ENCODE peak calls at places on chromosomes 3 and 15, in six cellular contexts. H, B, T, O, M and K are unnamed samples.

GRCh38 chr3:60147249-60147648 is 1097.4 kb upstream of the CFAP20DC start:
- DNase-seq in H (no peak), B (no peak), T (no peak), O (no peak), M (no peak), K (no peak)

GRCh38 chr3:168714609-168715240 is 619.0 kb upstream of the GOLIM4 start:
- DNase-seq in H (no peak), B (no peak), T (no peak), O (no peak), M (no peak), K (no peak)

GRCh38 chr3:39716849-39717248 is 92.6 kb upstream of the MYRIP start:
- DNase-seq in H (no peak), B (no peak), T (no peak), O (peak; percentile 14), M (no peak), K (no peak)

GRCh38 chr15:76172782-76173181 is 113.0 kb downstream of the TMEM266 start:
- DNase-seq in H (no peak), B (no peak), T (no peak), O (no peak), M (no peak), K (no peak)

GRCh38 chr15:99536422-99537033 is 29.3 kb upstream of the MEF2A start:
- DNase-seq in H (no peak), B (peak; percentile 69), T (no peak), O (peak; percentile 55), M (no peak), K (peak; percentile 83)

GRCh38 chr3:39107874-39108308 is 411 bp downstream of the TTC21A start:
- DNase-seq in H (no peak), B (no peak), T (no peak), O (no peak), M (no peak), K (peak; percentile 51)

GRCh38 chr3:126607214-126607908 is 47.6 kb downstream of the TXNRD3 start:
- DNase-seq in H (peak; percentile 49), B (peak; percentile 60), T (no peak), O (peak; percentile 74), M (no peak), K (peak; percentile 58)

GRCh38 chr3:23761440-23761896 is 44.3 kb upstream of the UBE2E1 start:
- DNase-seq in H (peak; percentile 73), B (peak; percentile 62), T (peak; percentile 79), O (peak; percentile 66), M (no peak), K (peak; percentile 48)

GRCh38 chr3:32844914-32845313 is 27.1 kb downstream of the TRIM71 start:
- DNase-seq in H (no peak), B (no peak), T (no peak), O (no peak), M (peak; percentile 60), K (no peak)

GRCh38 chr15:51499379-51499976 is 123.1 kb downstream of the DMXL2 start:
- DNase-seq in H (peak; percentile 53), B (peak; percentile 64), T (peak; percentile 28), O (peak; percentile 67), M (no peak), K (peak; percentile 9)

GRCh38 chr15:66952756-66953522 is 112.5 kb upstream of the SMAD3 start:
- DNase-seq in H (no peak), B (no peak), T (no peak), O (no peak), M (no peak), K (no peak)

GRCh38 chr3:172512363-172512762 is 10.9 kb downstream of the TNFSF10 start:
- DNase-seq in H (peak; percentile 61), B (peak; percentile 50), T (peak; percentile 43), O (no peak), M (peak; percentile 45), K (no peak)

GRCh38 chr15:52765779-52766178 is 24.4 kb downstream of the ONECUT1 start:
- DNase-seq in H (no peak), B (peak; percentile 32), T (no peak), O (no peak), M (no peak), K (peak; percentile 41)

GRCh38 chr15:92603743-92604470 is 51.7 kb downstream of the FAM174B start:
- DNase-seq in H (peak; percentile 39), B (no peak), T (no peak), O (peak; percentile 40), M (no peak), K (no peak)

GRCh38 chr15:80275946-80276345 is 23.9 kb upstream of the CTXND1 start:
- DNase-seq in H (no peak), B (peak; percentile 31), T (no peak), O (peak; percentile 46), M (no peak), K (peak; percentile 27)

GRCh38 chr3:129131465-129132088 is 10.0 kb upstream of the RAB43 start:
- DNase-seq in H (no peak), B (no peak), T (no peak), O (no peak), M (no peak), K (no peak)
- H3K4me3 ChIP-seq in H (no peak overlapping the region), B (no peak overlapping the region), T (no peak overlapping the region), O (no peak overlapping the region), M (no peak overlapping the region), K (no peak overlapping the region)

GRCh38 chr3:16529264-16529663 is 15.8 kb upstream of the RFTN1 start:
- DNase-seq in H (no peak), B (peak; percentile 36), T (peak; percentile 43), O (no peak), M (no peak), K (peak; percentile 31)
- TF ChIP-seq CTCF in H (no peak), B (peak; percentile 10), T (peak; percentile 66), O (no peak), M (no peak), K (peak; percentile 12)

DNA sequence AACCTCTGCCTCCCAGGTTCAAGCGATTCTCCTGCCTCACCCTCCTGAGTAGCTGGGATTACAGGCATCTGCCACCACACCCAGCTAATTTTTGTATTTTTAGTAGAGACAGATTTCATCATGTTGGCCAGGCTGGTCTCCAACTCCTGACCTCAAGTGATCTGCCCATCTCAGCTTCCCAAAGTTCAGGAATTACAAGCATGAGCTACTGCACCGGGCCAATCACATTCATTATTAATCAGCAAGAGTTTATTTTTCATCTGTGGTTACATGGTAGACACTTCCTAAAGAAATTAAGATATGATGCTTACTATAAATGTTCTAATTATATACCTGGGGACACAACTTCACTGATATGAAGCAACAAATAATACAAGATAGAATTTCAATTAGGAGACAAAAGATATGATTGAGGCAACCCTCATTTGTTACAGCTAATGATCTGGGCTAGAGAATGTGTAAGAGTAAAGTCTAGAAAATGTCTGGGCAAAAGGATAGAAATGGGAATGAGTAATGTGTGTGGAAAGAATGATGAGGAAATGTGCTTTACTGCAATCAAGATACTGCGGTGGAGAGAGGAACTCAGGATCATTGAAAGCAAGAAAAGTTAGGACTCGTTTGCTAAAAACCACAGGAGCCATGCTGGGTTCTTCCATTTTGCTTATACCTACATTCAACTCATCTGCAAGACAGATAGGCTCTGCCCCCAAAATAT is 366.8 kb downstream of the ZIC1 start:
- DNase-seq in H (no peak), B (peak; percentile 48), T (no peak), O (no peak), M (no peak), K (no peak)
- H3K4me3 ChIP-seq in H (no peak overlapping the region), B (no peak overlapping the region), T (no peak overlapping the region), O (no peak overlapping the region), M (no peak overlapping the region), K (no peak overlapping the region)

GRCh38 chr15:87477759-87478687 is 778.5 kb downstream of the NTRK3 start:
- DNase-seq in H (peak; percentile 79), B (peak; percentile 85), T (no peak), O (peak; percentile 57), M (no peak), K (peak; percentile 1)
- TF ChIP-seq CTCF in H (peak; percentile 16), B (peak; percentile 24), T (peak; percentile 18), O (no peak), M (no peak), K (peak; percentile 20)

DNA sequence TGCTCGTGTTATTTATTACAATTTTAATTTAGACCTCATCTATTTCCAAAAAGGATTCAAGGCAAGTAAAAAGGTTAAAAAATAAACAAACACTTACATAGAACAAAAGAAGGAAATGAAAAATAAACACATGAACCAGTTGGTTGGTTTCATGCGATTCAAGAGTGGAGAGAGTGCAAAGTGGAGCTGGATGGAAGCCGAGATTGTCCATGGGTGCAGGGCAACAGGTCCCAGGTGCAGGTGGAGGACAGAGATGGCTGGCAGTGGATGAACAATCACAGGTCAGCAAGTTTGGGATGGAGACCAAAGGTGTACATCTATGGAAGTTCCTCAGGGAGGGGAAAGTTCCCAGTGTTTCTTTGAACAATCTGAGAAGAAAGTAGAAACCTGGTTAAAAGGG is 11.6 kb upstream of the SEMA5B start:
- DNase-seq in H (no peak), B (no peak), T (no peak), O (no peak), M (peak; percentile 40), K (no peak)
- H3K4me3 ChIP-seq in H (no peak overlapping the region), B (no peak overlapping the region), T (no peak overlapping the region), O (no peak overlapping the region), M (no peak overlapping the region), K (no peak overlapping the region)

GRCh38 chr3:110456438-110457138 is 615.0 kb upstream of the NECTIN3 start:
- DNase-seq in H (no peak), B (no peak), T (no peak), O (no peak), M (no peak), K (no peak)
- TF ChIP-seq CTCF in H (no peak), B (no peak), T (no peak), O (no peak), M (no peak), K (no peak)

GRCh38 chr3:143771258-143771657 is 77.0 kb downstream of the SLC9A9 start:
- DNase-seq in H (no peak), B (peak; percentile 5), T (no peak), O (peak; percentile 59), M (no peak), K (no peak)

GRCh38 chr3:143771939-143772338 is 76.3 kb downstream of the SLC9A9 start:
- DNase-seq in H (no peak), B (no peak), T (no peak), O (peak; percentile 73), M (no peak), K (no peak)

GRCh38 chr3:143769663-143770062 is 78.6 kb downstream of the SLC9A9 start:
- DNase-seq in H (peak; percentile 74), B (peak; percentile 89), T (no peak), O (no peak), M (no peak), K (peak; percentile 91)

GRCh38 chr3:143775401-143775970 is 72.8 kb downstream of the SLC9A9 start:
- DNase-seq in H (peak; percentile 37), B (peak; percentile 62), T (peak; percentile 54), O (peak; percentile 47), M (no peak), K (peak; percentile 72)
- H3K4me3 ChIP-seq in H (no peak overlapping the region), B (no peak overlapping the region), T (no peak overlapping the region), O (no peak overlapping the region), M (no peak overlapping the region), K (peak overlapping the region; percentile 2)

GRCh38 chr15:90818251-90819210 is 49.9 kb upstream of the FURIN start:
- DNase-seq in H (no peak), B (no peak), T (peak; percentile 86), O (no peak), M (peak; percentile 27), K (no peak)
- TF ChIP-seq CTCF in H (peak; percentile 33), B (peak; percentile 19), T (peak; percentile 75), O (no peak), M (no peak), K (no peak)